ENCODE peak calls at places on chromosomes 3 and 15, in ten cellular contexts. T is neural progenitor cell; A is HTR-8/SVneo; E is Peyer's patch; Q is activated naive CD8-positive, alpha-beta T cell treated with anti-CD3 and anti-CD28 coated beads, Interleukin-2, amount 50 U/mL, for 24 hours; F is T-helper 17 cell; R is HT1080; Z is activated CD4-positive, alpha-beta T cell treated with anti-CD3 and anti-CD28 coated beads, Interleukin-2, amount 50 U/mL, for 48 hours; I is ELR; Y is sciatic nerve. H is an unnamed sample.

GRCh38 chr3:133437391-133438093 is 37.7 kb downstream of the BFSP2 start:
- DNase-seq in R (peak; percentile 58), F (no peak), Z (no peak), Q (no peak), E (no peak), I (no peak), Y (no peak), T (no peak), A (peak; percentile 76), H (no peak)

GRCh38 chr3:189685854-189686253 is 54.7 kb downstream of the TP63 start:
- DNase-seq in T (no peak), I (peak; percentile 84), F (no peak), A (peak; percentile 9), Y (no peak), R (peak; percentile 92), E (no peak), Q (no peak), Z (no peak), H (peak; percentile 17)

GRCh38 chr15:39565851-39566250 is 15.0 kb upstream of the THBS1 start:
- DNase-seq in E (no peak), Z (no peak), Y (no peak), Q (no peak), R (no peak), A (no peak), F (no peak), I (no peak), T (no peak), H (no peak)

GRCh38 chr15:34987623-34987981 is 485 bp downstream of the ZNF770 start:
- DNase-seq in Y (no peak), A (no peak), E (no peak), F (no peak), T (no peak), Z (no peak), Q (no peak), I (no peak), R (no peak), H (no peak)

GRCh38 chr3:152849996-152850578 is 15.2 kb downstream of the P2RY1 start:
- DNase-seq in I (no peak), Y (no peak), R (no peak), T (no peak), Z (no peak), E (no peak), A (no peak), F (no peak), Q (no peak), H (no peak)

GRCh38 chr15:80773122-80773551 is 6.0 kb upstream of the CEMIP start:
- DNase-seq in Q (no peak), F (no peak), A (no peak), Y (no peak), T (no peak), E (no peak), R (peak; percentile 66), I (no peak), Z (no peak), H (no peak)

GRCh38 chr3:164174049-164174448 is 904.2 kb downstream of the SI start:
- DNase-seq in Q (no peak), I (no peak), T (no peak), A (no peak), F (no peak), E (no peak), Z (no peak), Y (no peak), R (no peak), H (no peak)

GRCh38 chr15:40500584-40501330 is 30.0 kb downstream of the CHST14 start:
- DNase-seq in T (no peak), E (no peak), Y (no peak), R (peak; percentile 11), Q (no peak), Z (no peak), F (no peak), A (no peak), I (peak; percentile 70), H (no peak)

GRCh38 chr3:99997293-99997692 is 117.0 kb downstream of the FILIP1L start:
- DNase-seq in Z (no peak), T (no peak), Y (no peak), Q (no peak), E (no peak), F (no peak), A (no peak), R (no peak), I (no peak), H (no peak)

GRCh38 chr3:11662392-11662990 is 18.8 kb upstream of the VGLL4 start:
- DNase-seq in I (peak; percentile 66), Y (no peak), A (no peak), T (no peak), F (no peak), R (peak; percentile 29), Q (no peak), Z (no peak), E (no peak), H (no peak)

GRCh38 chr15:78092111-78093041 is at the start of gene SH2D7:
- DNase-seq in Q (no peak), E (peak; percentile 42), F (no peak), T (no peak), R (no peak), Y (peak; percentile 56), Z (no peak), A (no peak), I (no peak), H (no peak)

GRCh38 chr3:3031358-3031757 is 78.8 kb downstream of the IL5RA start:
- DNase-seq in Z (no peak), T (no peak), A (no peak), Q (no peak), I (no peak), E (no peak), F (no peak), Y (no peak), R (no peak), H (peak; percentile 13)

GRCh38 chr15:100713163-100713867 is 110.9 kb downstream of the ASB7 start:
- DNase-seq in Q (no peak), A (peak; percentile 87), I (peak; percentile 96), F (no peak), R (peak; percentile 95), T (no peak), E (peak; percentile 66), Y (no peak), Z (no peak), H (peak; percentile 88)

GRCh38 chr15:67024322-67024997 is 40.9 kb upstream of the SMAD3 start:
- DNase-seq in R (peak; percentile 92), Y (peak; percentile 84), Z (peak; percentile 34), E (no peak), F (no peak), I (peak; percentile 95), Q (peak; percentile 50), A (peak; percentile 81), T (no peak), H (peak; percentile 89)

GRCh38 chr3:62467936-62468722 is 94.8 kb upstream of the FEZF2 start:
- DNase-seq in E (no peak), Y (no peak), R (no peak), T (no peak), Z (no peak), A (no peak), I (no peak), F (no peak), Q (no peak), H (no peak)

GRCh38 chr3:142022381-142022780 is 127.0 kb downstream of the TFDP2 start:
- DNase-seq in Z (no peak), E (no peak), F (no peak), I (peak; percentile 28), Q (no peak), T (peak; percentile 7), Y (no peak), R (no peak), A (peak; percentile 19), H (peak; percentile 9)

GRCh38 chr3:105915524-105915923 is 46.7 kb upstream of the CBLB start:
- DNase-seq in A (no peak), Q (no peak), R (peak; percentile 79), I (peak; percentile 61), F (no peak), Y (no peak), Z (no peak), T (no peak), E (no peak), H (no peak)

GRCh38 chr3:178382388-178383061 is 153.7 kb upstream of the KCNMB2 start:
- DNase-seq in Z (no peak), Q (no peak), E (no peak), A (peak; percentile 18), T (no peak), R (no peak), F (no peak), I (peak; percentile 50), Y (no peak), H (no peak)

GRCh38 chr15:81295466-81296145 is 28.3 kb downstream of the STARD5 start:
- DNase-seq in T (no peak), F (no peak), E (no peak), R (no peak), A (no peak), Q (no peak), I (no peak), Y (no peak), Z (no peak), H (no peak)

GRCh38 chr3:45792036-45792435 is 4.3 kb downstream of the SLC6A20 start:
- DNase-seq in A (no peak), I (no peak), Y (no peak), F (no peak), R (no peak), T (no peak), Z (no peak), E (no peak), Q (no peak), H (no peak)

GRCh38 chr3:184018424-184018973 is 815 bp upstream of the ABCC5 start:
- DNase-seq in F (no peak), Y (no peak), I (no peak), Q (no peak), R (no peak), A (no peak), E (no peak), T (no peak), Z (no peak), H (no peak)